ENCODE peak calls at places on chromosome 6, in ten cellular contexts. C is heart left ventricle, B is H54, O is right lobe of liver, T is GM12892, N is A549, D is HCT116, V is IMR-90, J is esophagus muscularis mucosa, L is ovary. Z is an unnamed sample.
A peak's percentile ranks its signal among the peaks of the same experiment; 100 is the strongest.

GRCh38 chr6:168022488-168023321 is 25.2 kb downstream of the KIF25 start:
- DNase-seq in C (no peak), B (no peak), O (no peak), T (no peak), N (no peak), D (no peak), V (no peak), J (peak; percentile 70), L (no peak), Z (no peak)

GRCh38 chr6:78561015-78561414 is 306.3 kb upstream of the IRAK1BP1 start:
- DNase-seq in C (no peak), B (no peak), O (no peak), T (no peak), N (no peak), D (no peak), V (peak; percentile 33), J (no peak), L (no peak), Z (no peak)

GRCh38 chr6:32202186-32202585 is 9.7 kb upstream of the GPSM3 start:
- DNase-seq in C (no peak), B (no peak), O (no peak), T (no peak), N (no peak), D (no peak), V (no peak), J (no peak), L (no peak), Z (no peak)

GRCh38 chr6:78580923-78581322 is 286.4 kb upstream of the IRAK1BP1 start:
- DNase-seq in C (no peak), B (no peak), O (no peak), T (no peak), N (no peak), D (no peak), V (no peak), J (no peak), L (no peak), Z (no peak)

GRCh38 chr6:12208190-12208589 is 82.0 kb upstream of the EDN1 start:
- DNase-seq in C (peak; percentile 6), B (peak; percentile 63), O (peak; percentile 35), T (no peak), N (no peak), D (no peak), V (peak; percentile 27), J (no peak), L (no peak), Z (no peak)

GRCh38 chr6:108689279-108690161 is 128.8 kb downstream of the FOXO3 start:
- DNase-seq in C (peak; percentile 86), B (peak; percentile 71), O (peak; percentile 88), T (no peak), N (no peak), D (peak; percentile 57), V (peak; percentile 94), J (peak; percentile 94), L (peak; percentile 85), Z (peak; percentile 95)

GRCh38 chr6:18595774-18596528 is 208.8 kb downstream of the RNF144B start:
- DNase-seq in C (peak; percentile 50), B (peak; percentile 16), O (peak; percentile 27), T (peak; percentile 7), N (peak; percentile 18), D (peak; percentile 46), V (peak; percentile 63), J (no peak), L (peak; percentile 20), Z (peak; percentile 61)

GRCh38 chr6:15023448-15023847 is 222.4 kb upstream of the JARID2 start:
- DNase-seq in C (no peak), B (no peak), O (no peak), T (peak; percentile 24), N (no peak), D (no peak), V (no peak), J (no peak), L (no peak), Z (no peak)

GRCh38 chr6:35495258-35496035 is 1.4 kb downstream of the TEAD3 start:
- DNase-seq in C (no peak), B (no peak), O (no peak), T (no peak), N (no peak), D (no peak), V (peak; percentile 38), J (no peak), L (no peak), Z (no peak)
- TF ChIP-seq POLR2A in C (no peak), B (no peak), O (no peak), T (no peak), N (no peak), D (no peak), V (no peak), J (peak; percentile 16), L (no peak), Z (no peak)

GRCh38 chr6:41098366-41098765 is 25.6 kb downstream of the NFYA start:
- DNase-seq in C (no peak), B (no peak), O (no peak), T (no peak), N (no peak), D (no peak), V (no peak), J (no peak), L (no peak), Z (no peak)

GRCh38 chr6:41097467-41098090 is 24.8 kb downstream of the NFYA start:
- DNase-seq in C (no peak), B (no peak), O (no peak), T (no peak), N (no peak), D (no peak), V (peak; percentile 69), J (no peak), L (no peak), Z (no peak)

GRCh38 chr6:41103792-41104324 is 31.1 kb downstream of the NFYA start:
- DNase-seq in C (no peak), B (no peak), O (no peak), T (no peak), N (no peak), D (no peak), V (no peak), J (no peak), L (no peak), Z (no peak)

DNA sequence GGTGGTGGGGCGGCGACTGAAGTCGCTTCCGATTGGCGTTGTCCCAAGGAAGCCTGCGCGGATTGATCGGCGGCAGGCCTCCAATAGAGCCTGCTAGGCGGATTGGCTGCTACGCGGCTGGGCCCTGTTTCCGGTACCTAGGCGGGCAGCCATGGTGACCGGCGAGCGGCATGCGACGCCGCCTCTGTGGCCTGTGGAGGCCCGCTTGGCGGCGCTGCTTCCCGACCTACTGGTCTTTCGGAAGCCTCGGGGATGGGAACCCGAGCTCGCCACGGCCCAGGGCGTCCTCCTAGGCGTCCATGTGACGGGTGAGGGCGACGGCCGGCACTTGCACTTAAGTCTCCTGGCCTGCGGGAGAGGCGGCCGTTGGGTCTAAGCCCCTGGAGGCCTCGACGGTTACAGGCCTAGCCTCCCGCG is 28.1 kb downstream of the NFYA start:
- DNase-seq in C (peak; percentile 7), B (no peak), O (peak; percentile 41), T (no peak), N (no peak), D (no peak), V (no peak), J (no peak), L (peak; percentile 18), Z (no peak)
- TF ChIP-seq POLR2A in C (no peak), B (no peak), O (no peak), T (no peak), N (no peak), D (no peak), V (no peak), J (no peak), L (no peak), Z (no peak)

GRCh38 chr6:45132683-45133294 is 195.3 kb upstream of the RUNX2 start:
- DNase-seq in C (no peak), B (no peak), O (no peak), T (no peak), N (no peak), D (no peak), V (no peak), J (no peak), L (no peak), Z (no peak)

GRCh38 chr6:45136495-45136894 is 191.6 kb upstream of the RUNX2 start:
- DNase-seq in C (no peak), B (no peak), O (no peak), T (no peak), N (no peak), D (no peak), V (no peak), J (no peak), L (no peak), Z (no peak)

GRCh38 chr6:45138765-45139164 is 189.4 kb upstream of the RUNX2 start:
- DNase-seq in C (no peak), B (no peak), O (no peak), T (no peak), N (no peak), D (no peak), V (no peak), J (no peak), L (no peak), Z (no peak)
- TF ChIP-seq POLR2A in C (no peak), B (no peak), O (no peak), T (no peak), N (no peak), D (no peak), V (no peak), J (no peak), L (no peak), Z (no peak)

GRCh38 chr6:42028234-42029061 is 21.9 kb upstream of the TAF8 start:
- DNase-seq in C (no peak), B (peak; percentile 74), O (no peak), T (no peak), N (peak; percentile 62), D (no peak), V (peak; percentile 86), J (no peak), L (no peak), Z (no peak)

GRCh38 chr6:42029881-42030280 is 20.4 kb upstream of the TAF8 start:
- DNase-seq in C (no peak), B (no peak), O (no peak), T (no peak), N (no peak), D (no peak), V (no peak), J (no peak), L (no peak), Z (no peak)

GRCh38 chr6:42030585-42031506 is 19.5 kb upstream of the TAF8 start:
- DNase-seq in C (peak; percentile 76), B (no peak), O (no peak), T (no peak), N (no peak), D (no peak), V (no peak), J (no peak), L (peak; percentile 58), Z (no peak)

GRCh38 chr6:42026540-42026939 is 23.8 kb upstream of the TAF8 start:
- DNase-seq in C (no peak), B (no peak), O (no peak), T (no peak), N (no peak), D (no peak), V (no peak), J (no peak), L (no peak), Z (no peak)

DNA sequence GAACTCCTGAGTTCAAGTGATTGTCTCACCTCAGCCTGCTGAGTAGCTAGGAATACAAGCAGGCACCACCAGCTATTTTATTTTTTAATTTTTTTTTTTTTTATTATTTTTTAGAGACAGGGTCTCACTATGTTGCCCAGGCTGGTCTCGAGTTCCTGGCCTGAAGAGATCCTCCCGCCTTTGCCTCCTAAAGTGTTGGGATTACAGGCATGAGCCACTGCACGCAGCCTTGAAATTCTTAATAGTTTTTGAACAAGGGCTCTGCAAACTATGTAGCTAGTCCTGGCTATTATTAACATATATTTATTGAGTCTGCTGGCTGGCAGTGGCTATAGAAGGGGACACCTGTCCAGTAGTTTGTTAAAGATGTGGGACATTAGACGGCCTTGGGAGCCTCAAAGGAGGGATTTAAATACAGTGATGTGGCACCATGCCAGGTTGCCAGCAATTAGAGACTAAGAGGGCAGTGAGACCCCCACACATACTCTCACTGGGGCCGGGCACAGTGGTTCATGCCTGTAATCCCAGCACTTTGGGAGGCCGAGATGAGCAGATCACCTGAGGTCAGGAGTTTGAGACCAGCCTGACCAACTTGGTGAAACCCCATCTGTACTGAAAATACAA is 21.1 kb upstream of the TAF8 start:
- DNase-seq in C (no peak), B (no peak), O (no peak), T (no peak), N (no peak), D (no peak), V (no peak), J (no peak), L (no peak), Z (no peak)
- TF ChIP-seq POLR2A in C (no peak), B (no peak), O (no peak), T (no peak), N (no peak), D (no peak), V (no peak), J (no peak), L (no peak), Z (no peak)